ENCODE peak calls at places on chromosome 5, in four cellular contexts. One of them, this sample, is unnamed.

GRCh38 chr5:154405078-154405792 is 40.6 kb upstream of the SAP30L start:
- DNase-seq in IMR-90: peak; percentile 68
- DNase-seq in CD8-positive, alpha-beta memory T cell: peak; percentile 49
- DNase-seq in stomach: peak; percentile 80
- DNase-seq in this sample: peak; percentile 57

GRCh38 chr5:179265529-179266290 is 79.6 kb downstream of the ADAMTS2 start:
- DNase-seq in CD8-positive, alpha-beta memory T cell: no peak
- DNase-seq in stomach: peak; percentile 62
- DNase-seq in IMR-90: peak; percentile 99
- DNase-seq in this sample: no peak

GRCh38 chr5:134133213-134133994 is 18.9 kb downstream of the TCF7 start:
- DNase-seq in CD8-positive, alpha-beta memory T cell: peak; percentile 1
- DNase-seq in stomach: no peak
- DNase-seq in IMR-90: no peak
- DNase-seq in this sample: no peak

GRCh38 chr5:142611154-142611553 is 74.7 kb downstream of the FGF1 start:
- DNase-seq in stomach: peak; percentile 75
- DNase-seq in CD8-positive, alpha-beta memory T cell: peak; percentile 42
- DNase-seq in IMR-90: peak; percentile 74
- DNase-seq in this sample: peak; percentile 49

GRCh38 chr5:14357861-14358260 is 214.7 kb downstream of the TRIO start:
- DNase-seq in stomach: no peak
- DNase-seq in CD8-positive, alpha-beta memory T cell: no peak
- DNase-seq in IMR-90: no peak
- DNase-seq in this sample: no peak

GRCh38 chr5:128538249-128539037 is 398 bp upstream of the FBN2 start:
- DNase-seq in CD8-positive, alpha-beta memory T cell: no peak
- DNase-seq in stomach: no peak
- DNase-seq in IMR-90: peak; percentile 80
- DNase-seq in this sample: no peak

GRCh38 chr5:95401601-95402000 is 10.4 kb downstream of the FAM81B start:
- DNase-seq in IMR-90: no peak
- DNase-seq in CD8-positive, alpha-beta memory T cell: no peak
- DNase-seq in stomach: no peak
- DNase-seq in this sample: no peak

GRCh38 chr5:59174248-59174844 is 591.5 kb downstream of the RAB3C start:
- DNase-seq in CD8-positive, alpha-beta memory T cell: peak; percentile 3
- DNase-seq in stomach: no peak
- DNase-seq in IMR-90: peak; percentile 87
- DNase-seq in this sample: peak; percentile 67

GRCh38 chr5:132396589-132397001 is 27.1 kb downstream of the SLC22A5 start:
- DNase-seq in CD8-positive, alpha-beta memory T cell: no peak
- DNase-seq in stomach: no peak
- DNase-seq in IMR-90: no peak
- DNase-seq in this sample: no peak

GRCh38 chr5:118554241-118554640 is 434.1 kb downstream of the DTWD2 start:
- DNase-seq in stomach: no peak
- DNase-seq in IMR-90: no peak
- DNase-seq in CD8-positive, alpha-beta memory T cell: no peak
- DNase-seq in this sample: no peak

GRCh38 chr5:165286692-165287091 is 1781.3 kb downstream of the MAT2B start:
- DNase-seq in CD8-positive, alpha-beta memory T cell: no peak
- DNase-seq in IMR-90: no peak
- DNase-seq in stomach: no peak
- DNase-seq in this sample: no peak

GRCh38 chr5:153895266-153895665 is 143.4 kb downstream of the FAM114A2 start:
- DNase-seq in IMR-90: no peak
- DNase-seq in stomach: no peak
- DNase-seq in CD8-positive, alpha-beta memory T cell: no peak
- DNase-seq in this sample: no peak

GRCh38 chr5:33235824-33236223 is 204.9 kb upstream of the TARS1 start:
- DNase-seq in stomach: no peak
- DNase-seq in CD8-positive, alpha-beta memory T cell: no peak
- DNase-seq in IMR-90: no peak
- DNase-seq in this sample: peak; percentile 14

GRCh38 chr5:143968071-143968878 is 156.3 kb downstream of the HMHB1 start:
- DNase-seq in CD8-positive, alpha-beta memory T cell: no peak
- DNase-seq in IMR-90: peak; percentile 78
- DNase-seq in stomach: no peak
- DNase-seq in this sample: peak; percentile 14

GRCh38 chr5:133142782-133143181 is 91.0 kb downstream of the HSPA4 start:
- DNase-seq in IMR-90: no peak
- DNase-seq in CD8-positive, alpha-beta memory T cell: no peak
- DNase-seq in stomach: no peak
- DNase-seq in this sample: no peak

GRCh38 chr5:123515904-123516303 is 3.9 kb downstream of the CSNK1G3 start:
- DNase-seq in IMR-90: no peak
- DNase-seq in stomach: no peak
- DNase-seq in CD8-positive, alpha-beta memory T cell: no peak
- DNase-seq in this sample: peak; percentile 77

GRCh38 chr5:132228241-132229035 is 785 bp upstream of the P4HA2 start:
- DNase-seq in IMR-90: no peak
- DNase-seq in stomach: no peak
- DNase-seq in CD8-positive, alpha-beta memory T cell: no peak
- DNase-seq in this sample: no peak

GRCh38 chr5:111069839-111070238 is 1.7 kb upstream of the TSLP start:
- DNase-seq in stomach: no peak
- DNase-seq in CD8-positive, alpha-beta memory T cell: no peak
- DNase-seq in IMR-90: peak; percentile 88
- DNase-seq in this sample: no peak

GRCh38 chr5:171635846-171636245 is 149.8 kb upstream of the SMIM23 start:
- DNase-seq in CD8-positive, alpha-beta memory T cell: no peak
- DNase-seq in IMR-90: no peak
- DNase-seq in stomach: no peak
- DNase-seq in this sample: no peak

GRCh38 chr5:15388856-15389255 is 111.1 kb upstream of the FBXL7 start:
- DNase-seq in stomach: no peak
- DNase-seq in CD8-positive, alpha-beta memory T cell: no peak
- DNase-seq in IMR-90: no peak
- DNase-seq in this sample: no peak

GRCh38 chr5:96884995-96885394 is 8.7 kb downstream of the ERAP2 start:
- DNase-seq in CD8-positive, alpha-beta memory T cell: no peak
- DNase-seq in stomach: no peak
- DNase-seq in IMR-90: no peak
- DNase-seq in this sample: no peak

GRCh38 chr5:141877478-141878185 is 578 bp downstream of the PCDH1 start:
- DNase-seq in CD8-positive, alpha-beta memory T cell: no peak
- DNase-seq in stomach: no peak
- DNase-seq in IMR-90: no peak
- DNase-seq in this sample: peak; percentile 19

GRCh38 chr5:151591144-151591819 is at the start of gene FAT2:
- DNase-seq in CD8-positive, alpha-beta memory T cell: no peak
- DNase-seq in IMR-90: no peak
- DNase-seq in stomach: no peak
- DNase-seq in this sample: no peak

GRCh38 chr5:167708449-167708848 is 583.0 kb upstream of the WWC1 start:
- DNase-seq in IMR-90: no peak
- DNase-seq in CD8-positive, alpha-beta memory T cell: no peak
- DNase-seq in stomach: no peak
- DNase-seq in this sample: no peak

GRCh38 chr5:137501846-137502406 is 2.8 kb upstream of the SPOCK1 start:
- DNase-seq in stomach: no peak
- DNase-seq in IMR-90: no peak
- DNase-seq in CD8-positive, alpha-beta memory T cell: no peak
- DNase-seq in this sample: no peak

GRCh38 chr5:80566711-80567259 is 3.3 kb downstream of the ANKRD34B start:
- DNase-seq in stomach: no peak
- DNase-seq in IMR-90: no peak
- DNase-seq in CD8-positive, alpha-beta memory T cell: no peak
- DNase-seq in this sample: no peak

GRCh38 chr5:80569961-80570786 is at the start of gene ANKRD34B:
- DNase-seq in CD8-positive, alpha-beta memory T cell: no peak
- DNase-seq in IMR-90: no peak
- DNase-seq in stomach: no peak
- DNase-seq in this sample: no peak

GRCh38 chr5:80568251-80568650 is 1.8 kb downstream of the ANKRD34B start:
- DNase-seq in stomach: no peak
- DNase-seq in IMR-90: no peak
- DNase-seq in CD8-positive, alpha-beta memory T cell: no peak
- DNase-seq in this sample: no peak

GRCh38 chr5:80573062-80573461 is 3.0 kb upstream of the ANKRD34B start:
- DNase-seq in CD8-positive, alpha-beta memory T cell: no peak
- DNase-seq in IMR-90: no peak
- DNase-seq in stomach: no peak
- DNase-seq in this sample: no peak

GRCh38 chr5:80569086-80569960 is 757 bp downstream of the ANKRD34B start:
- DNase-seq in CD8-positive, alpha-beta memory T cell: no peak
- DNase-seq in IMR-90: no peak
- DNase-seq in stomach: no peak
- DNase-seq in this sample: no peak
- H3K27me3 ChIP-seq in CD8-positive, alpha-beta memory T cell: peaks cover 16% of the 10 kb centered on the region
- H3K27me3 ChIP-seq in IMR-90: peaks cover 56% of the 10 kb centered on the region
- H3K27me3 ChIP-seq in stomach: peaks cover 10% of the 10 kb centered on the region
- H3K27me3 ChIP-seq in this sample: peaks cover 16% of the 10 kb centered on the region

DNA sequence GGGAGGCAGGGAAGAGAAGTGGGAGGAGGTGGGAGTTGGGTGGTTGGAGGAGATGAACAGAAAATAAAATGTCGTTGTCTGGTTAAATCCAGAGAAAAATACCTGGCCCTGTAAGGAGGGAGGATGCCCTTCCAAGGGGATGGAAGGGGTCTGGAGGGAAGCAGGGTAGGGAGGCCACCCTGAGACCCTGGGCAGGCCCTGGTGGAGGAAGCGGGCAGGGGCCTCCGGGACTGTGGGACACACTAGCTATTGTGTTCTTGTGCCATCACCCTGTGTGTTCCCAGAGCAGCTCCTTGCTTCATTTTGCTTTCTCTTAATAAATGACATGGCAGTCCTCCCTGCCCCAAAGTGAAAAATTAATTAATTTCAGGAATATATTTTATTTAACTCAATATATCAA is 11.8 kb upstream of the CD180 start:
- DNase-seq in stomach: no peak
- DNase-seq in IMR-90: no peak
- DNase-seq in CD8-positive, alpha-beta memory T cell: no peak
- DNase-seq in this sample: no peak
- H3K4me1 ChIP-seq in stomach: peaks cover 10% of the 10 kb centered on the region
- H3K4me1 ChIP-seq in IMR-90: peaks cover 2% of the 10 kb centered on the region
- H3K4me1 ChIP-seq in CD8-positive, alpha-beta memory T cell: peaks cover 59% of the 10 kb centered on the region
- H3K4me1 ChIP-seq in this sample: peaks cover 60% of the 10 kb centered on the region

GRCh38 chr5:44167540-44167939 is 221.7 kb downstream of the FGF10 start:
- DNase-seq in CD8-positive, alpha-beta memory T cell: no peak
- DNase-seq in stomach: no peak
- DNase-seq in IMR-90: no peak
- DNase-seq in this sample: no peak
- H3K9me3 ChIP-seq in CD8-positive, alpha-beta memory T cell: no peaks in the 10 kb centered on the region
- H3K9me3 ChIP-seq in stomach: peaks cover 18% of the 10 kb centered on the region
- H3K9me3 ChIP-seq in IMR-90: peaks cover 3% of the 10 kb centered on the region
- H3K9me3 ChIP-seq in this sample: no peaks in the 10 kb centered on the region

GRCh38 chr5:55219770-55220169 is 7.3 kb downstream of the MCIDAS start:
- DNase-seq in IMR-90: no peak
- DNase-seq in stomach: no peak
- DNase-seq in CD8-positive, alpha-beta memory T cell: no peak
- DNase-seq in this sample: no peak
- H3K27me3 ChIP-seq in IMR-90: peaks cover 75% of the 10 kb centered on the region
- H3K27me3 ChIP-seq in stomach: no peaks in the 10 kb centered on the region
- H3K27me3 ChIP-seq in CD8-positive, alpha-beta memory T cell: peaks cover 43% of the 10 kb centered on the region
- H3K27me3 ChIP-seq in this sample: peaks cover 49% of the 10 kb centered on the region

This sample was measured in CD4-positive, alpha-beta memory T cell.